ENCODE peak calls at places on chromosomes 11 and 22, in seven cellular contexts. Y is PC-3, Z is GM23248, V is MM.1S, P is neural progenitor cell, A is SK-N-SH, H is HCT116. W is an unnamed sample.

GRCh38 chr11:2781413-2782274 is 81.8 kb upstream of the KCNQ1OT1 start:
- DNase-seq in Z (no peak), Y (no peak), P (no peak), V (no peak), H (no peak), A (no peak), W (no peak)

GRCh38 chr11:113447621-113448310 is 27.4 kb downstream of the DRD2 start:
- DNase-seq in H (no peak), Z (peak; percentile 75), V (no peak), Y (peak; percentile 64), P (no peak), A (peak; percentile 40), W (no peak)

GRCh38 chr22:50486561-50487289 is at the start of gene MIOX:
- DNase-seq in Z (peak; percentile 40), Y (no peak), P (no peak), H (no peak), A (no peak), V (no peak), W (no peak)

GRCh38 chr22:17847360-17848078 is 73.2 kb upstream of the BID start:
- DNase-seq in V (no peak), P (no peak), Y (no peak), A (peak; percentile 44), Z (peak; percentile 7), H (peak; percentile 46), W (no peak)

GRCh38 chr22:16949561-16949960 is 58.5 kb downstream of the GAB4 start:
- DNase-seq in Y (no peak), A (no peak), Z (peak; percentile 9), V (no peak), P (no peak), H (peak; percentile 29), W (no peak)

GRCh38 chr22:46358766-46359165 is 23.3 kb downstream of the TRMU start:
- DNase-seq in Y (no peak), V (no peak), P (no peak), A (no peak), H (no peak), Z (no peak), W (no peak)

GRCh38 chr11:132632641-132633124 is 899.6 kb downstream of the OPCML start:
- DNase-seq in A (peak; percentile 39), H (no peak), V (no peak), Z (peak; percentile 98), P (no peak), Y (peak; percentile 65), W (no peak)

GRCh38 chr11:75468534-75469340 is 35.7 kb upstream of the KLHL35 start:
- DNase-seq in H (no peak), P (no peak), Y (no peak), A (peak; percentile 64), Z (peak; percentile 41), V (no peak), W (no peak)

GRCh38 chr11:116687458-116688201 is 85.2 kb downstream of the BUD13 start:
- DNase-seq in H (no peak), V (no peak), P (peak; percentile 81), Y (peak; percentile 31), A (peak; percentile 16), Z (no peak), W (peak; percentile 92)

GRCh38 chr11:134599180-134599810 is 187.3 kb upstream of the B3GAT1 start:
- DNase-seq in P (no peak), V (no peak), Y (no peak), H (no peak), A (no peak), Z (no peak), W (no peak)

GRCh38 chr22:30876925-30877553 is 91.5 kb downstream of the MORC2 start:
- DNase-seq in A (peak; percentile 77), H (no peak), Y (no peak), Z (peak; percentile 16), V (no peak), P (no peak), W (no peak)

GRCh38 chr22:45064313-45065268 is 54.8 kb upstream of the PHF21B start:
- DNase-seq in Y (peak; percentile 71), A (no peak), P (no peak), V (no peak), H (no peak), Z (peak; percentile 91), W (no peak)

GRCh38 chr11:102560555-102561011 is 30.0 kb upstream of the MMP7 start:
- DNase-seq in H (no peak), V (peak; percentile 83), P (no peak), Z (peak; percentile 68), Y (peak; percentile 65), A (no peak), W (no peak)

GRCh38 chr11:67054851-67055523 is 1.7 kb upstream of the RHOD start:
- DNase-seq in Y (peak; percentile 99), A (peak; percentile 77), V (peak; percentile 69), Z (peak; percentile 89), H (peak; percentile 26), P (no peak), W (no peak)

GRCh38 chr11:65555693-65556231 is 2.4 kb downstream of the LTBP3 start:
- DNase-seq in A (peak; percentile 64), Z (peak; percentile 95), P (no peak), V (no peak), Y (peak; percentile 96), H (peak; percentile 71), W (no peak)

GRCh38 chr11:65553301-65554001 is 4.7 kb downstream of the LTBP3 start:
- DNase-seq in Y (no peak), H (no peak), P (peak; percentile 63), V (peak; percentile 90), Z (no peak), A (no peak), W (peak; percentile 85)

GRCh38 chr11:65552413-65552951 is 5.7 kb downstream of the LTBP3 start:
- DNase-seq in Z (no peak), A (no peak), Y (no peak), H (no peak), P (no peak), V (no peak), W (peak; percentile 52)

GRCh38 chr11:65554842-65555395 is 3.2 kb downstream of the LTBP3 start:
- DNase-seq in P (no peak), V (no peak), A (no peak), H (no peak), Y (no peak), Z (no peak), W (no peak)

GRCh38 chr11:65554057-65554818 is 3.9 kb downstream of the LTBP3 start:
- DNase-seq in Z (no peak), A (no peak), H (no peak), P (no peak), Y (no peak), V (no peak), W (no peak)
- H3K4me3 ChIP-seq in Z (no peak overlapping the region), A (no peak overlapping the region), H (no peak overlapping the region), P (peak overlapping the region; percentile 40), Y (no peak overlapping the region), V (peak overlapping the region; percentile 48), W (peak overlapping the region; percentile 71)

GRCh38 chr11:61510178-61510979 is 1.8 kb downstream of the LRRC10B start:
- DNase-seq in A (no peak), Z (no peak), V (no peak), Y (no peak), H (no peak), P (no peak), W (no peak)

GRCh38 chr11:61505640-61506155 is 2.9 kb upstream of the LRRC10B start:
- DNase-seq in H (no peak), Y (no peak), Z (peak; percentile 37), V (no peak), P (no peak), A (no peak), W (no peak)

GRCh38 chr11:61509058-61510029 is 795 bp downstream of the LRRC10B start:
- DNase-seq in A (peak; percentile 92), V (peak; percentile 12), P (peak; percentile 97), H (peak; percentile 37), Z (peak; percentile 85), Y (peak; percentile 78), W (peak; percentile 92)

GRCh38 chr11:61507012-61507768 is 1.4 kb upstream of the LRRC10B start:
- DNase-seq in P (peak; percentile 56), V (no peak), H (no peak), Y (no peak), Z (no peak), A (no peak), W (no peak)

GRCh38 chr11:61507962-61508824 is at the start of gene LRRC10B:
- DNase-seq in V (no peak), H (peak; percentile 52), Y (no peak), A (peak; percentile 93), P (peak; percentile 96), Z (peak; percentile 49), W (peak; percentile 95)
- H3K27me3 ChIP-seq in V (peaks cover 80% of the 10 kb centered on the region), H (peaks cover 7% of the 10 kb centered on the region), Y (peaks cover 18% of the 10 kb centered on the region), A (peaks cover 32% of the 10 kb centered on the region), P (peaks cover 68% of the 10 kb centered on the region), Z (peaks cover 20% of the 10 kb centered on the region), W (peaks cover 63% of the 10 kb centered on the region)

GRCh38 chr11:43988040-43988793 is 45.8 kb downstream of the C11orf96 start:
- DNase-seq in H (no peak), Z (no peak), V (no peak), Y (peak; percentile 18), P (no peak), A (no peak), W (no peak)

GRCh38 chr11:43992138-43992537 is 49.7 kb downstream of the C11orf96 start:
- DNase-seq in Y (no peak), Z (no peak), P (no peak), A (no peak), V (no peak), H (no peak), W (no peak)

GRCh38 chr11:43987384-43988039 is 45.1 kb downstream of the C11orf96 start:
- DNase-seq in V (no peak), A (peak; percentile 88), Z (peak; percentile 86), Y (peak; percentile 48), P (no peak), H (no peak), W (no peak)

GRCh38 chr11:43986881-43987280 is 44.4 kb downstream of the C11orf96 start:
- DNase-seq in Y (no peak), A (no peak), P (no peak), V (no peak), H (no peak), Z (no peak), W (no peak)

DNA sequence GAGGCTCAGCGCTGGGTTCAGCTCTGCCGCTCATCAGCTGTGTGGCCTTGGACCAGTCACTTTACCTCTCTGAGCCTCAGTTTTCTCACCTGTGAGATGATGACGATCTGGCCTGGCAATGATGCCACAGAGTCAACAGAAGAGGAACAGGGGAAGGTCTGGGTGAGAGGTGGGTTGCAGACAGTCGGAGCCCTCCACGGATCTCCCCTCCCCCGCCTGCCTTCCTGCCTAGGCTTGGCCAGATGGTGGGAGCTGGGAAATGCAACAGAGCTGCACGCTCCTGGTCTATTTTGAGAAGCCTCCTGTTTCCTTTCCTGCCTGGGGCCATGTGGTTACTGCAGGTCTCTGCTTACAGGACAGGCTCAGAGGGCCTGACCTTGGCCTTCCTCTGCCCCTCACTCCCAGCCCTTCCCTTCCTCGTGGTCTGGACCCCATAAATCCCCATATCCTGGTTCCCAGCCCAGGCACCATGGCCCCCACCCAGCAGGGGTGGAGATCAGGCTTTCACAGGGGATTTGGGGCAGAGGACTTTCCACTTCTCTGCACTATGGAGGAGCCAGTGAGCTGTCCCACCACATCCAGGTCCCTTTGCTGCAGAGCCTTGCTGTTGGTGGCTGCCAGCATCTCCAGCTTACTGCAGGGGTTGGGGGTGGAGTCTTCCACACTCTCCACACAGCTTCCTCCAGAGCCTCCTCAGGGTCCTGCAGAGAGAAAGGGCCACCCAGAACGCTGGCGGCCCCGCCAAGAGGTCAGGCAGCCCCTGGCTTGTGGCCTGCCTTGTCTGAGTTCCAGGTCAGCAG is 46.9 kb downstream of the C11orf96 start:
- DNase-seq in Z (no peak), Y (no peak), H (no peak), V (no peak), A (peak; percentile 70), P (no peak), W (peak; percentile 24)
- TF ChIP-seq EZH2phosphoT487 in Z (no peak), Y (no peak), H (no peak), V (no peak), A (no peak), P (no peak), W (no peak)

GRCh38 chr22:29255064-29255621 is 12.6 kb downstream of the RHBDD3 start:
- DNase-seq in H (no peak), P (no peak), Z (no peak), V (no peak), Y (no peak), A (no peak), W (no peak)
- H3K4me3 ChIP-seq in H (no peak overlapping the region), P (no peak overlapping the region), Z (no peak overlapping the region), V (no peak overlapping the region), Y (no peak overlapping the region), A (no peak overlapping the region), W (no peak overlapping the region)

W was measured in GM23338.